ENCODE peak calls at places on chromosomes 13 and 19, in five cellular contexts. One of them, this sample, is unnamed.

GRCh38 chr13:20566424-20566916 is 487 bp upstream of the IFT88 start:
- DNase-seq in H1: peak; percentile 17
- DNase-seq in fibroblast of lung: peak; percentile 62
- DNase-seq in mammary epithelial cell: peak; percentile 84
- DNase-seq in astrocyte: peak; percentile 76
- DNase-seq in this sample: no peak

GRCh38 chr19:14145381-14145780 is 9.0 kb upstream of the ASF1B start:
- DNase-seq in H1: no peak
- DNase-seq in fibroblast of lung: no peak
- DNase-seq in mammary epithelial cell: no peak
- DNase-seq in astrocyte: no peak
- DNase-seq in this sample: no peak

GRCh38 chr19:38527466-38528136 is 90.2 kb downstream of the MAP4K1 start:
- DNase-seq in H1: no peak
- DNase-seq in fibroblast of lung: no peak
- DNase-seq in mammary epithelial cell: no peak
- DNase-seq in astrocyte: no peak
- DNase-seq in this sample: no peak

GRCh38 chr13:58598241-58598640 is 966.7 kb downstream of the PCDH17 start:
- DNase-seq in H1: no peak
- DNase-seq in fibroblast of lung: no peak
- DNase-seq in mammary epithelial cell: no peak
- DNase-seq in astrocyte: peak; percentile 6
- DNase-seq in this sample: no peak

GRCh38 chr13:66264976-66265375 is 965.2 kb downstream of the PCDH9 start:
- DNase-seq in H1: no peak
- DNase-seq in fibroblast of lung: no peak
- DNase-seq in mammary epithelial cell: no peak
- DNase-seq in astrocyte: peak; percentile 62
- DNase-seq in this sample: peak; percentile 15

GRCh38 chr19:55377356-55378131 is 918 bp downstream of the TMEM190 start:
- DNase-seq in H1: no peak
- DNase-seq in fibroblast of lung: no peak
- DNase-seq in mammary epithelial cell: no peak
- DNase-seq in astrocyte: no peak
- DNase-seq in this sample: peak; percentile 66

GRCh38 chr13:33787051-33787591 is 30.8 kb upstream of the RFC3 start:
- DNase-seq in H1: no peak
- DNase-seq in fibroblast of lung: no peak
- DNase-seq in mammary epithelial cell: peak; percentile 7
- DNase-seq in astrocyte: no peak
- DNase-seq in this sample: no peak

GRCh38 chr13:79679334-79679733 is 198.4 kb downstream of the NDFIP2 start:
- DNase-seq in H1: peak; percentile 21
- DNase-seq in fibroblast of lung: peak; percentile 77
- DNase-seq in mammary epithelial cell: peak; percentile 58
- DNase-seq in astrocyte: peak; percentile 39
- DNase-seq in this sample: peak; percentile 87

GRCh38 chr19:18278521-18279265 is 2.7 kb downstream of the JUND start:
- DNase-seq in H1: no peak
- DNase-seq in fibroblast of lung: no peak
- DNase-seq in mammary epithelial cell: no peak
- DNase-seq in astrocyte: no peak
- DNase-seq in this sample: no peak
- TF ChIP-seq CTCF in H1: peak; percentile 29
- TF ChIP-seq CTCF in fibroblast of lung: peak; percentile 21
- TF ChIP-seq CTCF in mammary epithelial cell: no peak
- TF ChIP-seq CTCF in astrocyte: no peak
- TF ChIP-seq CTCF in this sample: peak; percentile 44

GRCh38 chr13:25046985-25047660 is 48.8 kb upstream of the PABPC3 start:
- DNase-seq in H1: no peak
- DNase-seq in fibroblast of lung: peak; percentile 8
- DNase-seq in mammary epithelial cell: peak; percentile 26
- DNase-seq in astrocyte: peak; percentile 26
- DNase-seq in this sample: peak; percentile 83
- H3K4me2 ChIP-seq in H1: peak overlapping the region; percentile 99
- H3K4me2 ChIP-seq in fibroblast of lung: peak overlapping the region; percentile 78
- H3K4me2 ChIP-seq in mammary epithelial cell: peak overlapping the region; percentile 82
- H3K4me2 ChIP-seq in astrocyte: peak overlapping the region; percentile 91
- H3K4me2 ChIP-seq in this sample: peak overlapping the region; percentile 80

DNA sequence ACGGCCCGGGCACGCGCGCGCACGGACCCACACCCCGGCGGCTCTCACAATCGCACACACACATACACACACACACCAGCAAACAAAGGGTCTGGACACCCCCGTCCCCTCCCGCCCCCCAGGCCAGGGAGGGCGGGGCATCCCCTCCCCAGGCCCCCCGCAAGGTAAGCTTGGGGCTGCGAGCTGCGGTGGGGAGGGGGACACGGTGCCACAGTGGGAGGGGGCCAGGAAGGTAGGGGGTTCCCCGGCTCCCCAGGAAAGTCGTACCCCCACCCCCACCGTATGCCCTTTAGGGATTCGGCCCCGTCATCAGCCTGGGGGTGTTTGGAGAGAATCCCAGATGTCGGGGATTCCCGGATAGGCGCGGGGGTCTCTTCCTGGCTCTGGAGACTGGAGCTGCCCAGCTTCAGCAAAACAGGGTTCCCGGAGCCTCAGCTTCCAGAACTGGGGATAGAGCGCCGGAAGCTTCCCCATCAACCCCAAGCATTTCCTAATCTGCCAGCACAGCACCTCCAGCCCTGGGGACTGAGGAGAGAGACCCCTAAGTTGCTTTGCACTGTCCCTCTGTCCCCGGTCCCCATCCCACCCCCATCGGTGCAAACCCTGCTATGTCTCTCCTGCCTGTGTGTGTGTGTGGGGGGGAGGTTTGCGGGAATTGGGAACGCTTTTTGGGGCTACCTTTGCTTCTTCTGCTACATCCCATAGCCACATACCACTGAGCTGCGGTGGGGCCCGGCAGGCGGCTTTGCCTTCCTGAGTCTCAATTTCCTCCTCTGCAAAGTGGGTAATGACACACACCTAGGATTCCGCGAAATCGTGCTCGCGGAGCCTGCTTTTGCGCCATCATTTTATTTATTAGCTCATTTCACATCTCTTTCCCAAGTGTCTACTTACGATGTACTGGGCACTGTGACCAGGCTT is 1.8 kb upstream of the CDC37 start:
- DNase-seq in H1: no peak
- DNase-seq in fibroblast of lung: no peak
- DNase-seq in mammary epithelial cell: no peak
- DNase-seq in astrocyte: no peak
- DNase-seq in this sample: peak; percentile 37
- TF ChIP-seq EZH2 in H1: peak; percentile 14
- TF ChIP-seq EZH2 in fibroblast of lung: peak; percentile 50
- TF ChIP-seq EZH2 in mammary epithelial cell: no peak
- TF ChIP-seq EZH2 in astrocyte: peak; percentile 42
- TF ChIP-seq EZH2 in this sample: no peak

GRCh38 chr13:55577847-55578210 is 1562.9 kb upstream of the PRR20A start:
- DNase-seq in H1: no peak
- DNase-seq in fibroblast of lung: no peak
- DNase-seq in mammary epithelial cell: no peak
- DNase-seq in astrocyte: no peak
- DNase-seq in this sample: no peak
- TF ChIP-seq CTCF in H1: peak; percentile 30
- TF ChIP-seq CTCF in fibroblast of lung: no peak
- TF ChIP-seq CTCF in mammary epithelial cell: no peak
- TF ChIP-seq CTCF in astrocyte: no peak
- TF ChIP-seq CTCF in this sample: peak; percentile 5

DNA sequence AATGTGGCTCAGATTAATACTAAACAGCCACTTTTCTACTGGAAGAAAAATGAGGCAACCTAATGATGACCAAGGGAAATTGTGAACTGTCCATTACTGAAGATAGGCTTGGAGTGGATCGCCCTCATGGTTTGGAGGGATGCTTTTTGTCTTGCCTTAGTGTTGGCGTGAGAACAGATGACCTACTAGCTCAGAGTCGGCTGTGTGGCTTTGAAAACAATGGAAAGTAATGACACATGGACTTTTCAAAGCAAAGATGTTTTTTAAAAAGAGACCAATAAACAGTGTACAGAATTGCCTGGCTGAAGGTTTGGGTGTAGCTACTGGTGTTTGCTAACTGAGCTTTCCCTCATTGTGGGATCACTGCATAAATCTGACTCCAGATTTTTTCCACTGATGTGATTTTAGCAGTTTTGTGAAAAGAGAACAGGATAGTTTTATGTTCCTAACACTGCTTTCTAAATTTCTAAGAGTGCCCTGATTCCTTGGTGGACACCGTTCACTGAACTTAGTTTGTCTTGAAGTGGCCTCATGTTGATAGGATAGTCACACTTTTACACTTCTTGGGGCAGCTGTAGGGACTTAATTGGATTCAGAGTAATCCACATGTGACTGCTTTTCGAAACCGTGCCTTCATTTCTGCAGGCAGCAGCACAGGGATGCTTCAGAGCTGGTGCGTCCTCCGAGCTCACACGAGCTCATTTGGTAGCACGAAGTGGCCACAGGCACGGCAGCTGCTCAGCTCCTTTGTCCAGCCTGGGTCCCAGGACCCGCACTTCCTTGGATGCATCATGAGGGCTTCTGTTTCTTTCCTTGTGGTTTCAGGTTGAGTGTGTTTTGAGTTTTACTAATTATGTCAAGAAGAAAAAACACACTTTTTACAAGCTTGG is 4.3 kb downstream of the CEBPG start:
- DNase-seq in H1: no peak
- DNase-seq in fibroblast of lung: no peak
- DNase-seq in mammary epithelial cell: no peak
- DNase-seq in astrocyte: peak; percentile 7
- DNase-seq in this sample: peak; percentile 63
- H3K4me2 ChIP-seq in H1: no peak overlapping the region
- H3K4me2 ChIP-seq in fibroblast of lung: no peak overlapping the region
- H3K4me2 ChIP-seq in mammary epithelial cell: peak overlapping the region; percentile 67
- H3K4me2 ChIP-seq in astrocyte: no peak overlapping the region
- H3K4me2 ChIP-seq in this sample: peak overlapping the region; percentile 57